ENCODE peak calls at places on chromosomes 11 and 22, in seven cellular contexts. K, Y, G, W, P, R and J are unnamed samples.

GRCh38 chr11:126765196-126765595 is 235.4 kb downstream of the KIRREL3 start:
- DNase-seq in K (no peak), Y (no peak), G (no peak), W (no peak), P (no peak), R (no peak), J (no peak)

GRCh38 chr11:22432331-22433065 is 94.3 kb downstream of the SLC17A6 start:
- DNase-seq in K (no peak), Y (no peak), G (peak; percentile 7), W (no peak), P (peak; percentile 69), R (no peak), J (no peak)

GRCh38 chr11:56700919-56701485 is 2.1 kb downstream of the OR9G1 start:
- DNase-seq in K (no peak), Y (no peak), G (no peak), W (no peak), P (no peak), R (no peak), J (no peak)

GRCh38 chr22:31958625-31959239 is 14.4 kb downstream of the YWHAH start:
- DNase-seq in K (no peak), Y (no peak), G (no peak), W (no peak), P (no peak), R (no peak), J (no peak)

GRCh38 chr22:37953062-37953436 is 352 bp downstream of the C22orf23 start:
- DNase-seq in K (no peak), Y (no peak), G (no peak), W (peak; percentile 32), P (peak; percentile 62), R (no peak), J (no peak)

GRCh38 chr11:130999992-131000770 is 83.9 kb upstream of the SNX19 start:
- DNase-seq in K (peak; percentile 19), Y (peak; percentile 75), G (no peak), W (no peak), P (no peak), R (no peak), J (no peak)

GRCh38 chr11:115806056-115806455 is 301.8 kb upstream of the CADM1 start:
- DNase-seq in K (no peak), Y (no peak), G (peak; percentile 9), W (no peak), P (no peak), R (no peak), J (no peak)

GRCh38 chr11:21622995-21623394 is 569.9 kb upstream of the ANO5 start:
- DNase-seq in K (no peak), Y (no peak), G (no peak), W (no peak), P (no peak), R (no peak), J (peak; percentile 23)

GRCh38 chr22:40498454-40499186 is 128.2 kb downstream of the SGSM3 start:
- DNase-seq in K (peak; percentile 91), Y (peak; percentile 99), G (no peak), W (no peak), P (no peak), R (no peak), J (peak; percentile 48)

GRCh38 chr11:85821636-85822035 is 10.7 kb upstream of the SYTL2 start:
- DNase-seq in K (no peak), Y (no peak), G (no peak), W (no peak), P (no peak), R (no peak), J (peak; percentile 58)

GRCh38 chr11:34546511-34547206 is 33.1 kb upstream of the ELF5 start:
- DNase-seq in K (no peak), Y (peak; percentile 57), G (no peak), W (no peak), P (no peak), R (no peak), J (no peak)

GRCh38 chr11:123729602-123730001 is 11.9 kb downstream of the ZNF202 start:
- DNase-seq in K (no peak), Y (no peak), G (no peak), W (no peak), P (no peak), R (no peak), J (no peak)

GRCh38 chr11:15707971-15708370 is 593.2 kb downstream of the INSC start:
- DNase-seq in K (no peak), Y (no peak), G (peak; percentile 85), W (no peak), P (no peak), R (no peak), J (peak; percentile 47)

GRCh38 chr11:128324051-128324481 is 263.3 kb downstream of the ETS1 start:
- DNase-seq in K (no peak), Y (no peak), G (no peak), W (no peak), P (no peak), R (no peak), J (no peak)

GRCh38 chr11:65565624-65566453 is 4.4 kb upstream of the ZNRD2 start:
- DNase-seq in K (no peak), Y (no peak), G (no peak), W (no peak), P (no peak), R (no peak), J (no peak)

GRCh38 chr11:126113515-126113957 is 50.9 kb upstream of the CDON start:
- DNase-seq in K (peak; percentile 44), Y (peak; percentile 84), G (peak; percentile 61), W (no peak), P (no peak), R (no peak), J (peak; percentile 50)

GRCh38 chr11:96301818-96302217 is 41.2 kb downstream of the MAML2 start:
- DNase-seq in K (no peak), Y (no peak), G (no peak), W (no peak), P (no peak), R (no peak), J (no peak)

GRCh38 chr11:75155570-75156422 is 4.9 kb downstream of the SLCO2B1 start:
- DNase-seq in K (no peak), Y (peak; percentile 97), G (no peak), W (peak; percentile 54), P (no peak), R (no peak), J (no peak)

GRCh38 chr11:13277719-13278619 is at the start of gene BMAL1:
- DNase-seq in K (no peak), Y (no peak), G (peak; percentile 78), W (no peak), P (peak; percentile 75), R (no peak), J (peak; percentile 48)

GRCh38 chr22:28442951-28443876 is 236.4 kb downstream of the TTC28 start:
- DNase-seq in K (no peak), Y (peak; percentile 20), G (peak; percentile 66), W (no peak), P (peak; percentile 54), R (no peak), J (no peak)

GRCh38 chr11:65159005-65159404 is 11.0 kb upstream of the SPDYC start:
- DNase-seq in K (no peak), Y (no peak), G (no peak), W (no peak), P (no peak), R (peak; percentile 61), J (no peak)

GRCh38 chr22:26889794-26890193 is 232.4 kb downstream of the MIAT start:
- DNase-seq in K (no peak), Y (no peak), G (no peak), W (no peak), P (no peak), R (no peak), J (no peak)

GRCh38 chr22:26885441-26886261 is 228.3 kb downstream of the MIAT start:
- DNase-seq in K (no peak), Y (no peak), G (no peak), W (no peak), P (peak; percentile 19), R (no peak), J (no peak)

GRCh38 chr22:26888887-26889286 is 231.5 kb downstream of the MIAT start:
- DNase-seq in K (no peak), Y (no peak), G (no peak), W (no peak), P (no peak), R (no peak), J (no peak)

GRCh38 chr22:26887916-26888315 is 230.5 kb downstream of the MIAT start:
- DNase-seq in K (no peak), Y (no peak), G (no peak), W (no peak), P (peak; percentile 14), R (no peak), J (no peak)

DNA sequence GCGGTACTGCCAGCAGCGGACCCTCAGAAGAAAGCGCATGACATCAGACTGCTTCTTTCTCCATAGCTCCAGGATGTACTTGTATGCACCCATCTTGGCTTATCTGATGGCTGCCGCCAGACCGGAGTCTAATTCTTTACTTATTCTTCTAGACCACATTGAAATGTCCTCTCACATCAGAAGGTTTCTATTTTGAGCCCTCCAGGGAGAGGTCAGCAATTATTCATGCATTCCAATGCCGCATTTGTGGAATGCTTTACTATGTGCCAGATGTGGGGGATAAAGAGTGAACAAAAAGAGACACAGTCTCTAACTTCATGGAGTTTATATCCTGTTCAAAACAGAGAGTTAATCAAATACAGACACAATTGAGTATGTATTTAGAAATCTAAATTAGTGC is 230.1 kb downstream of the MIAT start:
- DNase-seq in K (no peak), Y (no peak), G (no peak), W (no peak), P (no peak), R (no peak), J (no peak)
- TF ChIP-seq JUND in K (no peak), Y (no peak), G (peak; percentile 73), W (no peak), P (no peak), R (no peak), J (no peak)

GRCh38 chr11:62105611-62106245 is 18.1 kb upstream of the INCENP start:
- DNase-seq in K (no peak), Y (no peak), G (no peak), W (no peak), P (no peak), R (no peak), J (no peak)

GRCh38 chr11:62103141-62103540 is 20.7 kb upstream of the INCENP start:
- DNase-seq in K (no peak), Y (no peak), G (no peak), W (no peak), P (no peak), R (no peak), J (no peak)

GRCh38 chr11:62108017-62108750 is 15.6 kb upstream of the INCENP start:
- DNase-seq in K (peak; percentile 59), Y (peak; percentile 65), G (peak; percentile 69), W (peak; percentile 49), P (no peak), R (peak; percentile 11), J (peak; percentile 80)

GRCh38 chr11:62104816-62105610 is 18.8 kb upstream of the INCENP start:
- DNase-seq in K (no peak), Y (no peak), G (no peak), W (peak; percentile 61), P (no peak), R (no peak), J (no peak)

GRCh38 chr11:62104001-62104400 is 19.8 kb upstream of the INCENP start:
- DNase-seq in K (no peak), Y (no peak), G (no peak), W (no peak), P (no peak), R (no peak), J (no peak)
- TF ChIP-seq JUND in K (no peak), Y (no peak), G (no peak), W (no peak), P (no peak), R (no peak), J (no peak)

GRCh38 chr11:69073445-69073844 is 24.7 kb downstream of the TPCN2 start:
- DNase-seq in K (no peak), Y (no peak), G (no peak), W (peak; percentile 50), P (no peak), R (no peak), J (no peak)
- TF ChIP-seq JUND in K (no peak), Y (no peak), G (no peak), W (no peak), P (no peak), R (no peak), J (no peak)

GRCh38 chr11:6574816-6575715 is 28.4 kb downstream of the RRP8 start:
- DNase-seq in K (no peak), Y (no peak), G (no peak), W (no peak), P (peak; percentile 10), R (no peak), J (no peak)
- TF ChIP-seq JUND in K (no peak), Y (no peak), G (no peak), W (no peak), P (no peak), R (no peak), J (no peak)